ENCODE peak calls at places on chromosomes 2 and 18, in four cellular contexts. Z is GM12878, C is HepG2, A is K562. Y is an unnamed sample.
A peak's percentile ranks its signal among the peaks of the same experiment; 100 is the strongest.

GRCh38 chr2:202185816-202186221 is 52.6 kb downstream of the SUMO1 start:
- DNase-seq in Z (no peak), C (peak; percentile 15), A (no peak), Y (no peak)

GRCh38 chr2:99552529-99552928 is 62.7 kb upstream of the REV1 start:
- DNase-seq in Z (no peak), C (no peak), A (no peak), Y (no peak)

GRCh38 chr18:7117390-7118355 is at the start of gene LAMA1:
- DNase-seq in Z (no peak), C (no peak), A (no peak), Y (no peak)

GRCh38 chr2:60479226-60480088 is 74.0 kb downstream of the BCL11A start:
- DNase-seq in Z (no peak), C (no peak), A (no peak), Y (no peak)

GRCh38 chr2:202030676-202031075 is 3.0 kb upstream of the FZD7 start:
- DNase-seq in Z (no peak), C (no peak), A (no peak), Y (no peak)

GRCh38 chr2:192243488-192243887 is 48.8 kb upstream of the TMEFF2 start:
- DNase-seq in Z (no peak), C (no peak), A (no peak), Y (no peak)

GRCh38 chr2:216057688-216058193 is 23.9 kb downstream of the PECR start:
- DNase-seq in Z (peak; percentile 96), C (no peak), A (no peak), Y (peak; percentile 85)

GRCh38 chr2:24875901-24876300 is 44.1 kb downstream of the ADCY3 start:
- DNase-seq in Z (no peak), C (no peak), A (no peak), Y (no peak)

GRCh38 chr2:28750316-28751101 is 1.1 kb upstream of the PPP1CB start:
- DNase-seq in Z (no peak), C (no peak), A (peak; percentile 49), Y (no peak)

GRCh38 chr2:187150667-187151066 is 297.4 kb downstream of the CALCRL start:
- DNase-seq in Z (no peak), C (no peak), A (no peak), Y (no peak)

GRCh38 chr2:170495896-170496295 is 219.2 kb upstream of the SP5 start:
- DNase-seq in Z (no peak), C (no peak), A (peak; percentile 25), Y (no peak)

GRCh38 chr2:170498559-170498958 is 216.6 kb upstream of the SP5 start:
- DNase-seq in Z (no peak), C (no peak), A (no peak), Y (no peak)

GRCh38 chr2:170492010-170492409 is 223.1 kb upstream of the SP5 start:
- DNase-seq in Z (no peak), C (no peak), A (no peak), Y (no peak)

GRCh38 chr2:170488807-170489206 is 226.3 kb upstream of the SP5 start:
- DNase-seq in Z (no peak), C (no peak), A (no peak), Y (no peak)

GRCh38 chr2:170493698-170494097 is 221.4 kb upstream of the SP5 start:
- DNase-seq in Z (no peak), C (no peak), A (no peak), Y (no peak)
- TF ChIP-seq USF2 in Z (no peak), C (no peak), A (no peak), Y (no peak)

DNA sequence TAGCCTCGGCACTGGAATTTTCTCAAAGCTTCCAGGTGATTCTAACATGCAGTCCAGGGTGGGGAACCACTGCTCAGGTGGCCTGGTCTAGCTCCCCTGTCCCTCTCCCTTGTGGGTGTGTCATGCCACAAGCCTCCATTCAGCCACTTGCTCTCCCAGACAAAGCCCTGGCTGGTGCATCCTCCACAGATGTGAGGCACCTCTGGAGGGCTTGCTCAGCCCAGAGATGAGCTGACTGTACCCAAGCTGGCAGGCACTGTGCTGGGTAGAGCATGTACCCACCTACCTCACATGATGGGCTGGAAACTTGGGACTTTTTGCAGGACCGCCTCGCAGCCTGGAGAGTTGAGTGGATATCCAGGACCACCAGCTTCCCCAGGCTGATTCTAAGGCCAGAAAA is 88.1 kb downstream of the ZBTB7C start:
- DNase-seq in Z (no peak), C (no peak), A (no peak), Y (no peak)
- TF ChIP-seq BHLHE40 in Z (no peak), C (no peak), A (no peak), Y (no peak)

DNA sequence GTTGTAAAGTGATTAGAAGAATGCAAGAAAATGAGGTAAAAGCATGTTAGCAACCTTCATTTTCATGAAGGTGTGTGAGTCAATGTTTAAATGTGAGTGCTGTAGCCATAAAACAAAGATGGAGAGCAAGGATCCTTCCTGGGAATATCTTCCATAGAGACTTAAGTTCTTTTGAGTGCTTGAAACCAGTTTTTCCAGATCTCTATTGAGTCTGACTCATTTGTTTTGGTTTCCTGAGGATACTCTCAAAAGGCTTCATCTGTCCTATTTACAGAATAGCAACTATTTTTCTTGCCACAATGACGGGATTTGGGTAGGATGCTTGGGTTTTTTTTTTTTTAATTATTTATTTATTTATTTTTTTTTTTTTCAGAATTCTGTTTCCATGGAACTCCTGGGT is 45.9 kb upstream of the ASB1 start:
- DNase-seq in Z (no peak), C (no peak), A (no peak), Y (no peak)
- TF ChIP-seq EP300 in Z (no peak), C (no peak), A (no peak), Y (no peak)

GRCh38 chr18:27004056-27004829 is 138.7 kb upstream of the AQP4 start:
- DNase-seq in Z (no peak), C (no peak), A (no peak), Y (peak; percentile 13)
- TF ChIP-seq USF2 in Z (no peak), C (no peak), A (no peak), Y (no peak)

GRCh38 chr2:31354837-31355236 is 59.7 kb downstream of the XDH start:
- DNase-seq in Z (no peak), C (no peak), A (no peak), Y (peak; percentile 39)
- TF ChIP-seq BHLHE40 in Z (no peak), C (no peak), A (no peak), Y (no peak)

GRCh38 chr18:11034816-11035215 is 114.6 kb downstream of the PIEZO2 start:
- DNase-seq in Z (no peak), C (peak; percentile 27), A (no peak), Y (no peak)

GRCh38 chr18:11033503-11033902 is 115.9 kb downstream of the PIEZO2 start:
- DNase-seq in Z (no peak), C (no peak), A (no peak), Y (no peak)

GRCh38 chr18:11031966-11032365 is 117.4 kb downstream of the PIEZO2 start:
- DNase-seq in Z (no peak), C (no peak), A (no peak), Y (no peak)

GRCh38 chr18:11037841-11038240 is 111.5 kb downstream of the PIEZO2 start:
- DNase-seq in Z (no peak), C (no peak), A (no peak), Y (no peak)

GRCh38 chr18:11035814-11036213 is 113.6 kb downstream of the PIEZO2 start:
- DNase-seq in Z (no peak), C (no peak), A (no peak), Y (no peak)
- TF ChIP-seq EP300 in Z (no peak), C (no peak), A (no peak), Y (no peak)

GRCh38 chr2:218783612-218784169 is 1.7 kb downstream of the CYP27A1 start:
- DNase-seq in Z (no peak), C (no peak), A (no peak), Y (no peak)

GRCh38 chr2:218782529-218782845 is 540 bp downstream of the CYP27A1 start:
- DNase-seq in Z (no peak), C (peak; percentile 74), A (no peak), Y (no peak)

GRCh38 chr2:218780851-218781690 is 876 bp upstream of the CYP27A1 start:
- DNase-seq in Z (no peak), C (peak; percentile 92), A (no peak), Y (peak; percentile 27)

GRCh38 chr2:218780026-218780425 is 1.9 kb upstream of the CYP27A1 start:
- DNase-seq in Z (no peak), C (no peak), A (no peak), Y (no peak)

DNA sequence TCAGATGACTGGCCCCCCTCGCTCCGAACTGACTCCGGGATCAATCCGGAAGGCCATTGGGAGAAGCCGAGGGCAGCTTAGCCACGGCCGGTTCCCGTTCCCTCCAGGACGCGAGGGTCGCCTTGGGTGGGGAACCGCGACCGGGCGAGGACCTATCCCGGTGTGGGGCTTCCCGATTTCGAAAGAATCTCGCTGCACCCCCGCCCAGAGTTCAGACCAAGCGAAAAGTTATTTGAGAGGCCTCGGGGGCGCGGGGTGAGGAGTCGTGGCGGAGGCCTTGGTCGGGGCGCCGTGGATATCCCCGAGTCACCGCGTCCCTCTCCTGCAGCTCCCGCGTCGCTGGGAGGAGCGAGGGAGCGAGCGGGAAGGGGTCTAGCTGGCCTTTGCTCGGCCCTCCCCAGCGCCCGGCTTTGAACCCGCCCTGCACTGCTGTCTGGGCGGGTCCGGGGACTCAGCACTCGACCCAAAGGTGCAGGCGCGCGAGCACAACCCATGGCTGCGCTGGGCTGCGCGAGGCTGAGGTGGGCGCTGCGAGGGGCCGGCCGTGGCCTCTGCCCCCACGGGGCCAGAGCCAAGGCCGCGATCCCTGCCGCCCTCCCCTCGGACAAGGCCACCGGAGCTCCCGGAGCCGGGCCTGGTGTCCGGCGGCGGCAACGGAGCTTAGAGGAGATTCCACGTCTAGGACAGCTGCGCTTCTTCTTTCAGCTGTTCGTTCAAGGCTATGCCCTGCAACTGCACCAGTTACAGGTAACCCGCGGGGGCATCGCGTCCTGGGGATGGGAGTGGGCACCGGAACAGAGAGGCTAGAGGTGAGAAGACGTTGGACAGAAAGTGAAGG is at the start of gene CYP27A1:
- DNase-seq in Z (no peak), C (peak; percentile 83), A (no peak), Y (no peak)
- TF ChIP-seq USF2 in Z (no peak), C (no peak), A (no peak), Y (no peak)

GRCh38 chr2:176098366-176099158 is 1.0 kb upstream of the HOXD12 start:
- DNase-seq in Z (no peak), C (no peak), A (no peak), Y (no peak)
- TF ChIP-seq BHLHE40 in Z (no peak), C (no peak), A (no peak), Y (no peak)